ENCODE peak calls at places on chromosomes 12 and 14, in ten cellular contexts. S, L, E, T, X, W, B, K, C and V are unnamed samples.
A peak's percentile ranks its signal among the peaks of the same experiment; 100 is the strongest.

GRCh38 chr14:69490219-69490918 is 5.8 kb downstream of the PLEKHD1 start:
- DNase-seq in E (no peak), W (no peak), T (no peak), X (no peak), L (peak; percentile 26), B (no peak), K (no peak), C (no peak), S (no peak), V (no peak)

GRCh38 chr14:29749327-29749726 is 178.3 kb downstream of the PRKD1 start:
- DNase-seq in X (no peak), W (no peak), S (no peak), L (no peak), C (no peak), B (no peak), E (no peak), T (no peak), K (no peak), V (no peak)

GRCh38 chr12:77795699-77796098 is 35.0 kb upstream of the NAV3 start:
- DNase-seq in S (no peak), E (no peak), C (no peak), L (no peak), K (no peak), B (no peak), T (no peak), X (no peak), W (no peak), V (no peak)

GRCh38 chr12:109944561-109944960 is 44.5 kb downstream of the TCHP start:
- DNase-seq in C (no peak), T (no peak), K (no peak), X (no peak), B (no peak), W (no peak), L (no peak), S (no peak), E (no peak), V (no peak)

GRCh38 chr12:106135075-106135474 is 3.7 kb downstream of the NUAK1 start:
- DNase-seq in T (no peak), W (no peak), L (no peak), S (no peak), E (no peak), C (no peak), K (no peak), X (no peak), B (no peak), V (no peak)

GRCh38 chr14:23864856-23865255 is 88.7 kb upstream of the DHRS4 start:
- DNase-seq in B (no peak), C (no peak), L (no peak), E (no peak), X (no peak), S (no peak), T (no peak), K (no peak), W (no peak), V (no peak)

GRCh38 chr12:48296586-48297396 is 53.9 kb downstream of the ZNF641 start:
- DNase-seq in K (peak; percentile 12), B (peak; percentile 81), X (peak; percentile 89), W (peak; percentile 83), E (peak; percentile 80), S (peak; percentile 76), L (peak; percentile 91), C (peak; percentile 75), T (peak; percentile 65), V (peak; percentile 85)

GRCh38 chr14:73136387-73137221 is at the start of gene PSEN1:
- DNase-seq in T (peak; percentile 93), B (peak; percentile 93), W (peak; percentile 95), K (peak; percentile 100), E (peak; percentile 98), S (peak; percentile 95), L (peak; percentile 97), X (peak; percentile 93), C (peak; percentile 92), V (peak; percentile 99)

GRCh38 chr14:52801014-52801708 is 9.8 kb upstream of the GNPNAT1 start:
- DNase-seq in K (no peak), B (no peak), C (no peak), E (no peak), W (peak; percentile 35), L (no peak), T (peak; percentile 21), X (no peak), S (no peak), V (no peak)

GRCh38 chr14:106556665-106557289 is 1030.4 kb downstream of the TMEM121 start:
- DNase-seq in T (peak; percentile 23), X (peak; percentile 48), K (peak; percentile 66), E (peak; percentile 60), C (peak; percentile 46), B (no peak), W (no peak), S (no peak), L (peak; percentile 84), V (peak; percentile 63)

GRCh38 chr12:16112626-16113560 is 164.6 kb downstream of the SLC15A5 start:
- DNase-seq in W (no peak), L (no peak), S (no peak), B (no peak), E (no peak), T (no peak), C (no peak), X (no peak), K (no peak), V (no peak)

GRCh38 chr14:90815817-90816662 is at the start of gene TTC7B:
- DNase-seq in K (no peak), X (peak; percentile 39), E (peak; percentile 51), B (peak; percentile 5), W (peak; percentile 52), T (peak; percentile 57), C (peak; percentile 10), L (peak; percentile 76), S (no peak), V (peak; percentile 61)

GRCh38 chr12:116366456-116366776 is 88.9 kb upstream of the MED13L start:
- DNase-seq in X (peak; percentile 60), T (no peak), L (peak; percentile 74), W (peak; percentile 55), E (peak; percentile 88), C (no peak), S (no peak), K (no peak), B (no peak), V (peak; percentile 58)

GRCh38 chr12:124390442-124391116 is 95.7 kb downstream of the RFLNA start:
- DNase-seq in L (peak; percentile 86), E (peak; percentile 59), K (no peak), B (no peak), T (peak; percentile 76), S (peak; percentile 78), C (no peak), X (no peak), W (peak; percentile 70), V (peak; percentile 55)

GRCh38 chr12:101051901-101052550 is 158.0 kb downstream of the SLC5A8 start:
- DNase-seq in K (no peak), B (peak; percentile 60), L (no peak), W (no peak), E (no peak), S (no peak), X (peak; percentile 49), T (no peak), C (no peak), V (peak; percentile 61)

GRCh38 chr14:34018125-34018524 is 67.3 kb upstream of the EGLN3 start:
- DNase-seq in E (no peak), T (no peak), K (no peak), X (no peak), S (no peak), C (no peak), L (no peak), W (no peak), B (no peak), V (no peak)
- H3K4me3 ChIP-seq in E (peak overlapping the region; percentile 6), T (peak overlapping the region; percentile 52), K (peak overlapping the region; percentile 30), X (no peak overlapping the region), S (no peak overlapping the region), C (no peak overlapping the region), L (no peak overlapping the region), W (peak overlapping the region; percentile 37), B (no peak overlapping the region), V (no peak overlapping the region)

DNA sequence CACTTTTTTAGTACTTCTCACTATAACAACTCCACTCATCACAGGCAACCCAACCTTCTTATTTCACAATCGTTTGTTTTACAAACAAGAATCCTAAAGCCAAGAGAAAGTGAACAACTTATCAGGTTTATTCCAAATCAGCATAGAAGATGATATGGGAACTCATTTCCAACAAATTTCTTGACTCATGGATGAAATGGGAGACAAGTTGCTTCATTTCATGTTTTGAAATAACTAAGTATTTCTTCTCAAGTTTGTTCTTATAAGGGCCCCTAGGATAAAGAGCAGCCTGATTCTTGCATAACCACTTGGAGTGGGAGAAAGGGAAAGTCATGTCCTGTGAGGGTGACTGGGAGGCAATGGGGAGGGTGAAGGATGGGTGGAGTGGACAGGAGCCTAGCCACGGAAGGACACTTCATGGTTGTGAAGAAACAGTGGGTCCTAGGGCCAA is 168.3 kb downstream of the DUSP6 start:
- DNase-seq in K (no peak), S (peak; percentile 80), C (no peak), W (peak; percentile 59), B (peak; percentile 67), X (no peak), T (peak; percentile 64), L (peak; percentile 60), E (no peak), V (no peak)
- H3K4me1 ChIP-seq in K (no peaks in the 10 kb centered on the region), S (no peaks in the 10 kb centered on the region), C (no peaks in the 10 kb centered on the region), W (peaks cover 21% of the 10 kb centered on the region), B (peaks cover 41% of the 10 kb centered on the region), X (no peaks in the 10 kb centered on the region), T (no peaks in the 10 kb centered on the region), L (peaks cover 12% of the 10 kb centered on the region), E (peaks cover 6% of the 10 kb centered on the region), V (peaks cover 5% of the 10 kb centered on the region)

GRCh38 chr14:43894534-43894933 is 612.5 kb downstream of the FSCB start:
- DNase-seq in W (no peak), B (no peak), L (no peak), T (no peak), C (peak; percentile 7), E (no peak), S (no peak), X (no peak), K (no peak), V (no peak)
- TF ChIP-seq CTCF in W (peak; percentile 32), B (peak; percentile 16), L (peak; percentile 44), T (peak; percentile 6), C (peak; percentile 42), E (no peak), S (no peak), X (peak; percentile 48), K (no peak), V (peak; percentile 20)

GRCh38 chr12:388012-388411 is 1.1 kb downstream of the KDM5A start:
- DNase-seq in T (no peak), X (no peak), C (no peak), W (no peak), L (no peak), E (no peak), B (no peak), K (no peak), S (no peak), V (no peak)

GRCh38 chr12:389138-390096 is at the start of gene KDM5A:
- DNase-seq in E (peak; percentile 92), L (peak; percentile 94), B (peak; percentile 95), S (peak; percentile 81), X (peak; percentile 90), T (peak; percentile 89), W (peak; percentile 92), C (peak; percentile 93), K (peak; percentile 83), V (peak; percentile 92)

GRCh38 chr12:388547-389137 is 478 bp downstream of the KDM5A start:
- DNase-seq in T (peak; percentile 34), L (peak; percentile 67), S (no peak), W (no peak), B (peak; percentile 39), K (peak; percentile 43), C (peak; percentile 39), E (no peak), X (peak; percentile 33), V (peak; percentile 36)

DNA sequence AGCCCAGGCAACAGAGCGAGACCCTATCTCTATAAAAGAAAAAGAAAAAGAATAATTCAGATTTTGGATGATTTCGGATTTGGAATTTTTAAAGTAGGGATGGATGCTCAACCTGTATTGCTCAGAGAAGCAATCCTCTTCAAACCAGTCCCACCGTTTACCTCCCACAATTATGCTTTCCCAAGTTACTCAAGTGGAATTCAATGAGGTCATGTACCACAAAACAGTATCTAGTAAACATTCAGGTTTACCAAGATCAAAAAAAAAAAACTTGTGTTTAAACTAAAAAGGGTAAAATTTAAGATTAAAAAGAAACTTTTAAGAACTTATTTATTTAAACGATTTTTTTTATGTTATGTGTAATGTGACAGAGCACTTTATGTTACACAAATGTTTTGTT is 2.5 kb downstream of the KDM5A start:
- DNase-seq in C (no peak), X (no peak), E (no peak), L (no peak), B (peak; percentile 57), S (no peak), K (no peak), W (no peak), T (no peak), V (no peak)
- H3K4me3 ChIP-seq in C (peak overlapping the region; percentile 91), X (peak overlapping the region; percentile 90), E (peak overlapping the region; percentile 93), L (peak overlapping the region; percentile 86), B (peak overlapping the region; percentile 83), S (peak overlapping the region; percentile 65), K (peak overlapping the region; percentile 91), W (peak overlapping the region; percentile 91), T (peak overlapping the region; percentile 90), V (no peak overlapping the region)